ENCODE peak calls at places on chromosome 20, in six cellular contexts. O is CD8-positive, alpha-beta memory T cell; Z is AG04450; M is ovary; S is CD4-positive, alpha-beta memory T cell; Q is hepatocyte. W is an unnamed sample.

GRCh38 chr20:33945391-33946079 is 48.2 kb upstream of the RALY start:
- DNase-seq in Z (peak), M (no peak), Q (no peak), S (no peak), O (no peak), W (peak)

GRCh38 chr20:10876558-10876957 is 202.8 kb upstream of the JAG1 start:
- DNase-seq in Q (no peak), O (no peak), M (no peak), Z (no peak), S (no peak), W (peak)

GRCh38 chr20:17395729-17396128 is 135.4 kb downstream of the BFSP1 start:
- DNase-seq in M (no peak), O (no peak), Z (no peak), S (no peak), Q (no peak), W (no peak)

GRCh38 chr20:59008715-59009336 is 1.8 kb upstream of the CTSZ start:
- DNase-seq in Q (no peak), S (no peak), O (no peak), M (no peak), Z (no peak), W (no peak)

GRCh38 chr20:3797592-3798404 is 1.7 kb downstream of the CDC25B start:
- DNase-seq in S (peak), M (peak), Z (no peak), O (peak), Q (no peak), W (no peak)

GRCh38 chr20:43446361-43446879 is 11.3 kb upstream of the SRSF6 start:
- DNase-seq in Q (no peak), O (no peak), S (no peak), M (no peak), Z (no peak), W (no peak)

GRCh38 chr20:36094497-36094896 is 60.0 kb upstream of the EPB41L1 start:
- DNase-seq in S (no peak), Z (no peak), M (no peak), Q (no peak), O (no peak), W (no peak)

GRCh38 chr20:58875541-58876134 is 23.1 kb downstream of the GNAS start:
- DNase-seq in S (no peak), Q (no peak), O (no peak), M (no peak), Z (no peak), W (no peak)

GRCh38 chr20:26163890-26164289 is 467.2 kb upstream of the ZNF337 start:
- DNase-seq in M (no peak), O (no peak), Z (peak), S (no peak), Q (peak), W (peak)

GRCh38 chr20:57609086-57609841 is 11.0 kb downstream of the ZBP1 start:
- DNase-seq in S (no peak), Q (no peak), Z (no peak), O (no peak), M (no peak), W (no peak)

GRCh38 chr20:53448875-53449274 is 144.8 kb downstream of the ZNF217 start:
- DNase-seq in M (no peak), S (no peak), Q (no peak), Z (no peak), O (no peak), W (no peak)

DNA sequence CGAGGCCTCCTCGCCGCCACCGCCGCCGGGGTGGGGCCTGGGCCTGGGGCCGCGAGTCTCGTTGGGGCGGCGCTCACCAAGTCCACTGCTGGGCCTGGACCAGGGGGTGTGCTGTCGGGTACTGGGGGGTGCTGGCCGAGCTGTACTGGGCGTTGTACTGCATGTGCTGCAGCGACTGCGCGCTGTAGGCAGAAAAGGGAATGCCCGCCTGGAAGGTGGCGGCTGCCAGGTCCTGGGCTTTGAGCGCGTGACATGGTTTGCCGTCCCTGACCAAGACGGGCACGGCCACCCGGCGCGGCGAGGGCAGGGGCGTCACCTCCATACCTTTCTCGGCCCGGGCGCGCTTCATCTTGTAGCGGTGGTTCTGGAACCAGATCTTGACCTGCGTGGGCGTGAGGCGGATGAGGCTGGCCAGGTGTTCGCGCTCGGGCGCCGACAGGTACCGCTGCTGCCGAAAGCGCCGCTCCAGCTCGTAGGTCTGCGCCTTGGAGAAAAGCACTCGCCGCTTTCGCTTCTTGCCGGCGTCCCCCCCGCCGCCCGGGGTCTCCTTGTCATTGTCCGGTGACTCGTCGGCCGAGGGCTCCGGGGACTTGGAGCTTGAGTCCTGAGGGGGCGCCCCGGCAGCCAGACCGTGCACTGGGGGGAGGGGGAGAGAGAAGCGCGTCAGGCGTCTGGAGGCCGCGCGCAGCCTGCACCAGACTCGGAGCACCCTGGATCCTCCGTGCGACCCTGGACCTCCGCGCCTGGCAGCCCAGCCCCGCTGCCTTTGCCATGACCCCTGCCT is 1.8 kb downstream of the NKX2-2 start:
- DNase-seq in O (no peak), S (no peak), Q (no peak), M (no peak), Z (no peak), W (no peak)
- H3K4me3 ChIP-seq in O (no peak), S (no peak), Q (no peak), M (no peak), Z (peak), W (peak)

DNA sequence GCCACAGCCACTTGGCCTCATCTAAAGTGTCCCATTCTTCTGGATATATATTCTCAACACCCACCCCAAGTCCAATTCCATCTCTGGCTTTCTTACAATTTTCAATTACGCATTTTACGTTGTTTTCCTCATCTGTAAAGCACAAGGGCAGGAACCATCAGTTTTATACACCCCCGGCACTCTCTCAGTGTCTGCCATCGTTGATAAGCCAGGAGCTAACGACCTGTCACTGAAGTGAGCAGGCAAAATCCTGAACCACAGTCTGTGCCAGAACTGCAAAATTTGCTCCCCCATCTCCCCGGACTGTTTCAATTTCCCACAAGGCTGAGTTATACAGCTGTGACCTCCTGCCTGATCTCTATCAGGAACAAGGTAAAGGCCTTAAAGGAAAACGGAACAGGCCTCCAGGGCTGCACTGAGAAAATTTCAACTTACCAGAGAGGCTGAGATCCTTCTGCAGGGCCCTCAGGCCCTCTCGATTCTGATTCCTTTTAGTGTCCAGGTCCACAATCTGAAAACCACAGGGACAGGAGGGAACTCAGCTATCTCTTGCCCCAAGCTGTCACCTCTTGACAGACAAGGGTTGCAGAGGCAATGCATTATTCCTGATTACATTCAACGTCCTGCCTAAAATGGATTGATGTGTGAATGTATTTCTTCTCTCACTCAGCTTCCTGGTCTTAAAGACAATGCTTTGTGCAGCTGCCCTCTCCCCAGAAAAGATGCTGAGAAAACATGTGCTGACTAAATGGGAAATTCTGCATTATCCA is 1.8 kb downstream of the PDRG1 start:
- DNase-seq in M (no peak), Z (no peak), O (no peak), Q (no peak), S (no peak), W (no peak)
- H3K4me3 ChIP-seq in M (no peak), Z (no peak), O (no peak), Q (no peak), S (no peak), W (no peak)

GRCh38 chr20:37527638-37528441 is at the start of gene BLCAP:
- DNase-seq in O (peak), S (peak), Z (peak), Q (peak), M (peak), W (no peak)
- H3K4me3 ChIP-seq in O (peak), S (peak), Z (peak), Q (peak), M (peak), W (peak)

DNA sequence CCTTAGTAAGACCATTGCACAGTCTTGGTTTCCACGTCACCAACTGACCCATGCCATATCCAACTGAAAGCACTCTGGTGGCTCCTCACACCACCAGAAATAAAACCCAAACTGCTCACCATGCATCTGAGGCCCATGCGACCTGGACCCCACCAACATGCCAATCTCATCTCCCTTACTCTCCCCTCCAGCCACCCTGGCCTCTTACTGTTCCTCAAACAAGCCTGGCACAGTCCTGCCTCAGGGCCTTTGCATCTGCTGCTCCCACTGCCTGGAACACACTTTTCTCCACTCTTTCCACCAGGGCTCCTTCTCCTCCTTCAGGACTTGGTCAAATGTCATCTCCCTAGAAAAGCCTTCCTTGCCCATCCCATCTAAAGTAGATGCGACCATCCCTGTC is 8.7 kb downstream of the PREX1 start:
- DNase-seq in Q (no peak), Z (no peak), O (no peak), S (no peak), M (no peak), W (no peak)
- H3K4me3 ChIP-seq in Q (no peak), Z (no peak), O (peak), S (peak), M (no peak), W (no peak)

GRCh38 chr20:31548823-31549512 is 34.7 kb downstream of the HM13 start:
- DNase-seq in M (peak), O (no peak), S (no peak), Z (no peak), Q (peak), W (no peak)
- H3K4me3 ChIP-seq in M (no peak), O (no peak), S (no peak), Z (no peak), Q (no peak), W (no peak)

DNA sequence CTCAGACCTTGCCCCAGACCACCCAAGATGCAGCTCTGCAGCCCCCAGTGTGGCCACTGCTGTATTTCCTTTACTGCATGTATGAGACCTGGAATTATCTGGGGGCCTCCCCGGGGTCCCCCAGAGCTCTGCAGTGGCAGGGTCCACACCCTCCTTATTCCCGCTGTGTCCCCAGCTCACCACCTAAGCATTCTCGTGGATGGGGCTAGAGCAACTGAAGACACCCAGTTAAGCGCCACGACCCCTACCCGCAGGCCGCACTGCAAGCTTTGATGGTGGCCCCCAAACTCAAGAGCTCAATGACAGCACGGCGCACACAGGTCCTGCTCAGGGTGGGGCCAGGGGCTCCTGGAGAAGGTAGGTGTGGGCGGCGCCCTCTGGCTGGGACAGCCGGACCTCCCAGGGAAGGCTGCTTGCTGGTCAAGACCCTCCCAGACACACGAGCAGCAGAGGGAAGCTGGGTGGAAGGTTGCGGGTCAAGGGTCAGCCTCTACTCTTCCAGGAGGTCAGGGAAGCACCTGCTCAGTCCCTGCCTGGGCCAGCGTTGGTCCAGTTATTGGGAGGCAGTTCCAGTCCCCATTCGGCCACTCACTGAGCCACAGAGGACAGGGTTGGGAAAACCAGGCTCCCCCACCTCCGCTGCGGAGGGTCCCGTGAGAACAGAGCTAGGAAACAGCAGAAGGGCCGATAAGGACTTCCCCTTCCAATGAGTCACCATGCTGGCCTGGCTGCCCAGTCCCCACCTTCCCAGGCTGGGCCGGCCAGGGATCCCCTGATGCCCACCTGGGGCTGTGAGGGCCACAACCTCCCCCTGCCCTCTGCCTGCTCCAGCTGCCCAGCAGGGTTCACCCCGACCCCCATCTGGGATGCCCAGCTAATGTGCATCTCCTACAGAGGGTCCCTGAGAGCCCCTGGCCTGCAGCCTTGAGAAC is 2.9 kb downstream of the LAMA5 start:
- DNase-seq in Q (peak), M (no peak), S (no peak), Z (no peak), O (no peak), W (no peak)
- H3K4me3 ChIP-seq in Q (no peak), M (no peak), S (no peak), Z (no peak), O (no peak), W (no peak)

GRCh38 chr20:18742841-18743240 is 70.7 kb upstream of the SCP2D1 start:
- DNase-seq in M (no peak), Z (no peak), S (no peak), O (no peak), Q (no peak), W (no peak)
- H3K4me3 ChIP-seq in M (no peak), Z (no peak), S (no peak), O (no peak), Q (no peak), W (no peak)

GRCh38 chr20:47349365-47350180 is 6.9 kb downstream of the ZMYND8 start:
- DNase-seq in O (no peak), M (no peak), S (no peak), Z (no peak), Q (no peak), W (no peak)
- H3K4me3 ChIP-seq in O (peak), M (no peak), S (no peak), Z (peak), Q (no peak), W (no peak)

DNA sequence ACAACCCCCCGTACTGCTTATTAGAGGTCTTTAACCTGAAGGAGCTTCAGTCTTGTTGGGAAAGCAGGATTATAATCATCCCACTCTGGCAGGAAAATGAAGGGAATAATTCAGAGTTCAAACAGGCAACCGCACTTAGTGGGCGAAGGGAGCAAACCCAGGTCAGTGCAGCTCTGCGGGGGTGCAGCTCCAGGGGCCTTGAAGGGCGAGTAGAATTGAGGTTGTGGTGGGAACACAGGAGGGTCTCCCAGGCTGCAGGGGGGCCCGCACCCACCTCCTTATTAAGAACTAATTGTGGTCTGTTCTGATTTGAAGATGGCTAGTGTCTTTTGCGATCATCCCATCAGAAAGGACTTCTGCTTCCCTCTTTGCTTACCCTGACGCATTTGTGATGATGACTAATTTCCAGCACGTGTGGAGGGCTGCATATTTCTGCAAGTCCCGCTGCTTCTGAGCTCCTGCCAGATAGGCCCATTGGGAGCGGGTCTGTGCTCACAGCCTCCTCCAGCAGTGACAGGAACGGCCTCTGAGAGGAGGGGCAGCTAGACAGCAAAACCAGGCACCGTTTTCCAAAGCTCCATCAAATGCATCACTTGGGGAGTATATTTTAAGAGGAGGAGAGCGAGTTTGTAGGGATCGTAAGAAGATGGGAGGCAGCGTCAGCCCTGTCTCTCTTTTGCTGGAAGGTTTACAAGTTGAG is 268.9 kb downstream of the CDH4 start:
- DNase-seq in M (no peak), Q (no peak), Z (peak), O (no peak), S (no peak), W (peak)
- H3K4me3 ChIP-seq in M (no peak), Q (no peak), Z (no peak), O (no peak), S (no peak), W (no peak)

DNA sequence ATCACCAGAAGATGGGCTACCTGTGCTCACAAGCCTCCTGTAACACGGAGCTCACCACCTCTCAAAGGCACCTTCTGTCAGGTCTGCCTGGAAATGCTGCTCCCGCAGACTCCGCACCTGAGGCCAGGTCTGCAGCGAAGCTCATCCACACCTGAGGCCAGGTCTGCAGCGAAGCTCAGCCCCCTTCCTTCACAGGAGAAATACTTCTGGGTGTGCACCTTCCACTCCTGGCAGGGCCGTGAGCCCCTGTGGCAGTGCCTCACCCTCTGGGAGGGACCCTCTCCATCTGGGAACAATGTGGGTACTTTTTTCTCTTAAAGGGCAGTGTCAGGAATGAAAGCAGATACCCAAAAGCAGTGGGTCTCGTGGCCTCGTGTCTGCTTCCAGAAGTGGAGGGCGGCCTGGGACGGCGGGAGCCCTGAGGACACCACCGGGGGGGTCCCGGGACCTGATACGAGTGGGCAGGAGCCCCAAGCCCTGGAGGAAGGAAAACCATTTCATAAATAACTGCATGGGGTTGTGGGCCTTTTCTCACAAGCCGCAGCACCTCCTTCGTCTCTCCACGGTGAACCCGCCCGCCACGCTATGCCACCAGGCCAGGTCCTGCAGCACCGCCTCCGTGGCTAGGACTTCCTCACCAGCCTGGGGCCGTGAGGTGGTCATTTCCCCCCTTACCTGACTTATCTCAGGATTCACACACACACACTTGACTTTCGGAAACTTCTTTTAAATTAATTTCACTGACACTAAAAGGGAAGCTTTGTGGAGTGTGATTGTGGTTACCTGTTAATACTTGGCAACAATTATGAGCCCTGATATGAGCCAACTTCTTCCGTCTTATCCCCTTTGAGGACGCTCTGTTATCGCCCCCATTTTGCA is 1.2 kb upstream of the SLCO4A1 start:
- DNase-seq in Z (no peak), Q (no peak), M (no peak), S (no peak), O (no peak), W (no peak)
- H3K4me3 ChIP-seq in Z (peak), Q (no peak), M (no peak), S (peak), O (peak), W (no peak)

W was measured in skeletal muscle cell.